ENCODE peak calls at places on chromosomes 12 and 14, in five cellular contexts. I, A, Q, G and S are unnamed samples.

GRCh38 chr12:52298677-52299076 is 7.3 kb upstream of the KRT81 start:
- DNase-seq in I (no peak), A (no peak), Q (no peak), G (no peak), S (no peak)

GRCh38 chr12:88375301-88375959 is 204.8 kb downstream of the KITLG start:
- DNase-seq in I (no peak), A (no peak), Q (no peak), G (no peak), S (no peak)

GRCh38 chr14:47020500-47020899 is 368.9 kb upstream of the RPL10L start:
- DNase-seq in I (no peak), A (no peak), Q (no peak), G (no peak), S (no peak)

GRCh38 chr12:65074932-65075331 is 46.2 kb downstream of the WIF1 start:
- DNase-seq in I (no peak), A (no peak), Q (no peak), G (no peak), S (no peak)

GRCh38 chr14:50762001-50762930 is 68.7 kb downstream of the NIN start:
- DNase-seq in I (no peak), A (no peak), Q (peak), G (no peak), S (no peak)

GRCh38 chr12:109670647-109671046 is 43.0 kb upstream of the FAM222A start:
- DNase-seq in I (no peak), A (no peak), Q (no peak), G (no peak), S (no peak)

GRCh38 chr12:79046021-79046420 is 181.4 kb downstream of the SYT1 start:
- DNase-seq in I (no peak), A (no peak), Q (no peak), G (no peak), S (no peak)

GRCh38 chr12:101050631-101051030 is 159.4 kb downstream of the SLC5A8 start:
- DNase-seq in I (no peak), A (no peak), Q (no peak), G (no peak), S (no peak)

GRCh38 chr12:27794818-27795584 is 15.0 kb upstream of the MANSC4 start:
- DNase-seq in I (no peak), A (no peak), Q (no peak), G (no peak), S (no peak)

GRCh38 chr12:58067610-58068387 is 126.4 kb downstream of the ATP23 start:
- DNase-seq in I (no peak), A (no peak), Q (peak), G (no peak), S (no peak)

GRCh38 chr12:33663000-33663654 is 223.5 kb upstream of the SYT10 start:
- DNase-seq in I (no peak), A (no peak), Q (no peak), G (no peak), S (no peak)

GRCh38 chr14:23712287-23712686 is 76.1 kb downstream of the DHRS2 start:
- DNase-seq in I (no peak), A (no peak), Q (no peak), G (no peak), S (no peak)

GRCh38 chr12:34405286-34406227 is 383.3 kb downstream of the ALG10 start:
- DNase-seq in I (peak), A (no peak), Q (no peak), G (peak), S (no peak)

GRCh38 chr12:111222520-111222919 is 146.4 kb downstream of the PHETA1 start:
- DNase-seq in I (no peak), A (no peak), Q (no peak), G (no peak), S (no peak)

GRCh38 chr14:38578278-38578681 is 322.4 kb upstream of the CLEC14A start:
- DNase-seq in I (no peak), A (no peak), Q (no peak), G (no peak), S (no peak)

GRCh38 chr14:89672636-89673279 is 255.7 kb upstream of the FOXN3 start:
- DNase-seq in I (no peak), A (no peak), Q (no peak), G (peak), S (no peak)

GRCh38 chr12:70920251-70920851 is at the start of gene PTPRR:
- DNase-seq in I (no peak), A (no peak), Q (no peak), G (no peak), S (no peak)

GRCh38 chr12:2654741-2655140 is 140.0 kb upstream of the FKBP4 start:
- DNase-seq in I (peak), A (no peak), Q (no peak), G (no peak), S (no peak)

GRCh38 chr12:753401-754237 is 1.2 kb downstream of the WNK1 start:
- DNase-seq in I (peak), A (peak), Q (no peak), G (peak), S (peak)

GRCh38 chr14:76312821-76313220 is 63.1 kb upstream of the ESRRB start:
- DNase-seq in I (peak), A (no peak), Q (no peak), G (no peak), S (no peak)

GRCh38 chr14:50340045-50340444 is 27.9 kb downstream of the DMAC2L start:
- DNase-seq in I (no peak), A (no peak), Q (no peak), G (no peak), S (no peak)